ENCODE peak calls at places on chromosome 19, in seven cellular contexts. V is activated T-cell treated with anti-CD3 and anti-CD28 coated beads, Interleukin-2, amount 50 U/mL, for 4 hours; I is M059J; Z is progenitor cell of endocrine pancreas; P is AML-193; H is IMR-90; E is astrocyte of the spinal cord. C is an unnamed sample.

GRCh38 chr19:16527971-16528521 is 14.2 kb downstream of the CHERP start:
- DNase-seq in P (peak; percentile 21), V (peak; percentile 26), H (no peak), E (no peak), Z (no peak), I (no peak), C (no peak)

GRCh38 chr19:17530586-17530985 is 19.1 kb downstream of the PGLS start:
- DNase-seq in P (no peak), H (no peak), V (no peak), E (no peak), I (no peak), Z (no peak), C (peak; percentile 21)

GRCh38 chr19:40778865-40779284 is 828 bp downstream of the RAB4B start:
- DNase-seq in V (no peak), I (peak; percentile 50), H (peak; percentile 29), Z (no peak), P (no peak), E (no peak), C (no peak)

GRCh38 chr19:49894879-49895565 is 1.7 kb downstream of the IL4I1 start:
- DNase-seq in V (no peak), H (no peak), Z (no peak), E (no peak), I (no peak), P (no peak), C (no peak)

GRCh38 chr19:48833977-48834376 is 2.3 kb downstream of the HSD17B14 start:
- DNase-seq in E (no peak), H (no peak), I (peak; percentile 8), Z (no peak), V (no peak), P (no peak), C (no peak)

GRCh38 chr19:11659612-11660011 is 62.3 kb downstream of the ZNF627 start:
- DNase-seq in V (no peak), I (peak; percentile 9), P (peak; percentile 48), Z (no peak), E (peak; percentile 2), H (peak; percentile 12), C (peak; percentile 9)

GRCh38 chr19:31568724-31569123 is 219.5 kb upstream of the TSHZ3 start:
- DNase-seq in P (no peak), Z (no peak), V (no peak), H (no peak), I (no peak), E (no peak), C (no peak)

GRCh38 chr19:7852851-7853759 is 21.1 kb downstream of the PRR36 start:
- DNase-seq in V (peak; percentile 59), Z (peak; percentile 96), E (peak; percentile 33), I (no peak), H (peak; percentile 41), P (peak; percentile 23), C (peak; percentile 50)

GRCh38 chr19:32063601-32064000 is 281.8 kb upstream of the ZNF507 start:
- DNase-seq in I (no peak), Z (no peak), H (no peak), V (no peak), E (no peak), P (no peak), C (no peak)

GRCh38 chr19:45503909-45504308 is 3.4 kb upstream of the VASP start:
- DNase-seq in H (no peak), E (no peak), I (no peak), P (no peak), V (no peak), Z (no peak), C (no peak)

GRCh38 chr19:36638862-36639510 is 27.7 kb downstream of the ZNF461 start:
- DNase-seq in V (no peak), I (peak; percentile 5), P (no peak), E (peak; percentile 10), H (no peak), Z (no peak), C (no peak)

GRCh38 chr19:2488942-2489731 is 13.2 kb downstream of the GADD45B start:
- DNase-seq in P (no peak), Z (peak; percentile 32), H (no peak), I (peak; percentile 58), V (no peak), E (peak; percentile 46), C (peak; percentile 60)

GRCh38 chr19:53467138-53467502 is 413 bp upstream of the ZNF813 start:
- DNase-seq in Z (peak; percentile 34), H (no peak), I (no peak), V (peak; percentile 5), P (no peak), E (no peak), C (no peak)

GRCh38 chr19:19820774-19821315 is 705 bp downstream of the ZNF506 start:
- DNase-seq in E (no peak), V (no peak), P (no peak), H (no peak), I (no peak), Z (no peak), C (peak; percentile 1)

GRCh38 chr19:48925240-48925843 is 8.2 kb upstream of the DHDH start:
- DNase-seq in V (no peak), Z (no peak), I (peak; percentile 95), P (no peak), H (peak; percentile 91), E (peak; percentile 24), C (peak; percentile 91)

GRCh38 chr19:597406-598315 is 8.0 kb downstream of the HCN2 start:
- DNase-seq in I (no peak), E (no peak), P (no peak), Z (no peak), V (no peak), H (no peak), C (no peak)

GRCh38 chr19:32407004-32407992 is 1.7 kb downstream of the DPY19L3 start:
- DNase-seq in P (no peak), I (no peak), H (peak; percentile 37), Z (no peak), E (peak; percentile 39), V (no peak), C (peak; percentile 23)

GRCh38 chr19:18223860-18224524 is 2.2 kb downstream of the PDE4C start:
- DNase-seq in E (no peak), Z (no peak), V (no peak), I (peak; percentile 30), P (no peak), H (no peak), C (peak; percentile 23)

GRCh38 chr19:12596485-12596884 is 14.1 kb downstream of the ZNF490 start:
- DNase-seq in P (no peak), V (no peak), H (no peak), Z (no peak), E (no peak), I (no peak), C (no peak)

GRCh38 chr19:37778613-37779138 is 710 bp downstream of the ZNF573 start:
- DNase-seq in P (peak; percentile 29), E (no peak), Z (no peak), I (no peak), V (no peak), H (peak; percentile 0), C (peak; percentile 10)

GRCh38 chr19:18230941-18231734 is 4.9 kb upstream of the PDE4C start:
- DNase-seq in H (no peak), V (no peak), I (peak; percentile 40), Z (no peak), P (no peak), E (no peak), C (no peak)

GRCh38 chr19:49689133-49690072 is at the start of gene ADM5:
- DNase-seq in I (peak; percentile 31), P (no peak), H (no peak), E (no peak), Z (peak; percentile 60), V (no peak), C (peak; percentile 36)

GRCh38 chr19:3360494-3361383 is 5.6 kb upstream of the NFIC start:
- DNase-seq in Z (no peak), P (peak; percentile 46), V (peak; percentile 81), E (no peak), I (no peak), H (no peak), C (peak; percentile 38)

GRCh38 chr19:5292453-5292842 is 48.2 kb downstream of the PTPRS start:
- DNase-seq in P (no peak), E (no peak), V (peak; percentile 20), I (no peak), H (peak; percentile 23), Z (no peak), C (no peak)

GRCh38 chr19:56146904-56147303 is 5.8 kb downstream of the ZNF444 start:
- DNase-seq in H (no peak), P (no peak), I (no peak), V (no peak), E (no peak), Z (no peak), C (no peak)

GRCh38 chr19:13016245-13016627 is 21.0 kb downstream of the NFIX start:
- DNase-seq in I (no peak), E (no peak), V (no peak), H (no peak), Z (no peak), P (no peak), C (no peak)